ENCODE peak calls at places on chromosome 17, in seven cellular contexts. J is substantia nigra; C is tibial artery; M is fibroblast of lung; O is colonic mucosa; W is mesenchymal stem cell; S is CD8-positive, alpha-beta T cell. G is an unnamed sample.

GRCh38 chr17:50290074-50290702 is 15.9 kb downstream of the TMEM92 start:
- DNase-seq in C (peak), J (no peak), O (peak), M (peak), W (peak), S (no peak), G (no peak)

GRCh38 chr17:44220211-44221071 is 966 bp upstream of the UBTF start:
- DNase-seq in O (peak), S (peak), J (no peak), C (peak), M (peak), W (peak), G (peak)

GRCh38 chr17:17351901-17352781 is 49.0 kb downstream of the NT5M start:
- DNase-seq in W (peak), M (peak), J (no peak), S (no peak), O (no peak), C (no peak), G (peak)

GRCh38 chr17:56624315-56624714 is 30.8 kb downstream of the NOG start:
- DNase-seq in J (no peak), M (no peak), C (no peak), O (no peak), S (no peak), W (peak), G (no peak)

GRCh38 chr17:65013613-65014391 is 42.7 kb downstream of the GNA13 start:
- DNase-seq in O (no peak), C (no peak), J (no peak), M (peak), S (peak), W (peak), G (no peak)

GRCh38 chr17:7885357-7886226 is 3.0 kb upstream of the CHD3 start:
- DNase-seq in W (peak), M (peak), J (no peak), O (peak), C (peak), S (peak), G (no peak)

GRCh38 chr17:49691086-49691676 is 13.3 kb upstream of the SPOP start:
- DNase-seq in C (peak), M (peak), O (no peak), J (no peak), S (no peak), W (peak), G (no peak)

GRCh38 chr17:259341-259976 is 78.0 kb upstream of the DOC2B start:
- DNase-seq in S (no peak), J (no peak), W (no peak), O (peak), M (no peak), C (no peak), G (peak)

GRCh38 chr17:64187093-64187895 is 57.4 kb upstream of the ERN1 start:
- DNase-seq in J (no peak), O (no peak), C (no peak), W (no peak), S (no peak), M (no peak), G (no peak)

GRCh38 chr17:58593121-58593520 is 78.7 kb upstream of the MTMR4 start:
- DNase-seq in S (no peak), M (no peak), O (no peak), W (no peak), J (no peak), C (no peak), G (no peak)

GRCh38 chr17:68257924-68258323 is 10.1 kb downstream of the AMZ2 start:
- DNase-seq in W (no peak), O (no peak), M (no peak), J (no peak), C (no peak), S (no peak), G (no peak)

GRCh38 chr17:62693616-62694415 is 66.3 kb downstream of the MRC2 start:
- DNase-seq in J (no peak), W (no peak), M (peak), O (no peak), S (no peak), C (no peak), G (no peak)

GRCh38 chr17:17091856-17092756 is 49.8 kb downstream of the MPRIP start:
- DNase-seq in C (no peak), S (no peak), W (no peak), J (no peak), O (no peak), M (no peak), G (no peak)

GRCh38 chr17:80191192-80191591 is 21.4 kb downstream of the CARD14 start:
- DNase-seq in M (no peak), O (no peak), J (no peak), C (no peak), W (no peak), S (no peak), G (no peak)

GRCh38 chr17:50905460-50905803 is 39.3 kb upstream of the TOB1 start:
- DNase-seq in M (no peak), W (no peak), S (no peak), J (no peak), C (no peak), O (no peak), G (no peak)

GRCh38 chr17:10932938-10933337 is 95.1 kb upstream of the PIRT start:
- DNase-seq in S (no peak), W (no peak), O (no peak), J (no peak), C (no peak), M (no peak), G (no peak)

GRCh38 chr17:57255182-57255775 is 1.0 kb upstream of the MSI2 start:
- DNase-seq in O (no peak), C (no peak), M (no peak), J (no peak), W (no peak), S (no peak), G (no peak)

GRCh38 chr17:58488428-58488890 is 251 bp upstream of the HSF5 start:
- DNase-seq in W (no peak), J (no peak), O (no peak), M (no peak), S (no peak), C (no peak), G (no peak)

GRCh38 chr17:45756266-45756989 is 27.7 kb upstream of the CRHR1 start:
- DNase-seq in O (no peak), S (no peak), W (no peak), C (no peak), M (no peak), J (no peak), G (no peak)

GRCh38 chr17:48954300-48954755 is 9.7 kb upstream of the SNF8 start:
- DNase-seq in O (peak), C (no peak), M (peak), W (peak), J (no peak), S (no peak), G (no peak)

GRCh38 chr17:55215711-55216110 is 49.0 kb upstream of the HLF start:
- DNase-seq in W (no peak), O (no peak), M (no peak), C (no peak), S (no peak), J (no peak), G (no peak)

GRCh38 chr17:43768382-43768781 is 9.8 kb upstream of the SOST start:
- DNase-seq in C (peak), S (no peak), O (peak), M (no peak), J (no peak), W (no peak), G (no peak)

GRCh38 chr17:51995797-51996403 is 162.6 kb downstream of the CA10 start:
- DNase-seq in W (no peak), C (no peak), M (no peak), J (no peak), S (no peak), O (no peak), G (no peak)

DNA sequence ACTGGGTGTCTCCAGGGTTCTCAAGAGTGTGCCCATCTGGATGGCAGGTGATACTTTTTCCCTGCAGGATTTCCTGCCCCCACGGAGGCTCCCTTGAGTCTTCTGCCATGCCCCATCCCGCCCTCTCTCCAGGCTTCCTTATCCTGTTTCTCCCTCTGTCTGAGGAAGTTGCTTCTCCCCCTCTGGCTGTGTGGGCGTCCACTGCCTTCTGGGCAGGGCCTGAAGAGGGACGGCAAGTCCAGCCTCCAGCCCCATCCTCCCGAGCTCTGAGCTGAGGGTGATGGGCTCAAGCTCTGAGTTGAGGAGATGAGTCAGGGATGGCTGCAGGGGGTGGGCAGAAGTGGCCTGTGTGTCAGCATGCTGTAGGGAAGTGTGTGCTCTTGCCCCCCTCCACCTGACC is 14.2 kb upstream of the RAP1GAP2 start:
- DNase-seq in W (no peak), C (no peak), M (peak), O (no peak), J (no peak), S (no peak), G (no peak)
- H3K27ac ChIP-seq in W (no peak), C (no peak), M (no peak), O (no peak), J (no peak), S (no peak), G (no peak)

DNA sequence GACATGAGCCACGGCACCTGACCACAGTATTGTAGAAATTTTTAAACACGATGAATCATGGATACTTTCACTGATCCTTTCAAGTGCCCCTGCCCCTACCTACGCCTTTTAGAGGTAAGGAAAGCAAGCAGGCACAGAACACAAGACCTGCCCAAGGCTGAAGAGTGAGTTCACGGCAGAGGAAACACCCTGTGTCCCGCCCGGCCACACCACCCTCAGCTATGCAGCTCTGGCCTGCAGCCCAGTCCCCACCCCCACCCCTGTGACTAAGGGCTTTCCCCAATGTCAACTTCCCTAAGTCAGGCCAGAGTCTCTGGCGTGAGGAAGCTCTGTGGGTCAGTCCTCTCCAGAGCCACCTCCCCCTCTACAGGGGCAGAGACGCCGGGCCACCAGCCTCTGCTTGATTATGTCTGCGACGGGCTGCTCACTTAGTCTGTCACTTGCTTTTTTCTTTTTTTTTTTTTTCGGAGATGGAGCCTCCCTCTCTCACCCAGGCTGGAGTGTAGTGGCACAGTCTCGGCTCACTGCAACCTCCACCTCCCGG is 8.4 kb downstream of the SLC16A5 start:
- DNase-seq in C (peak), J (no peak), M (peak), S (no peak), O (peak), W (peak), G (no peak)
- H3K27ac ChIP-seq in C (no peak), J (no peak), M (no peak), S (no peak), O (peak), W (no peak), G (no peak)

GRCh38 chr17:59848778-59849177 is 44.0 kb downstream of the TUBD1 start:
- DNase-seq in J (no peak), W (peak), O (peak), M (peak), S (peak), C (peak), G (no peak)
- H3K27ac ChIP-seq in J (no peak), W (peak), O (peak), M (no peak), S (no peak), C (peak), G (no peak)

GRCh38 chr17:76658387-76658705 is 14.8 kb upstream of the ST6GALNAC1 start:
- DNase-seq in M (no peak), O (no peak), S (no peak), C (no peak), W (no peak), J (no peak), G (no peak)
- H3K27ac ChIP-seq in M (no peak), O (peak), S (no peak), C (no peak), W (no peak), J (no peak), G (no peak)

GRCh38 chr17:47902039-47902744 is 6.2 kb downstream of the SP2 start:
- DNase-seq in M (no peak), O (no peak), J (no peak), C (no peak), S (no peak), W (no peak), G (no peak)

GRCh38 chr17:47905221-47905733 is 9.2 kb downstream of the SP2 start:
- DNase-seq in S (no peak), O (peak), J (peak), W (peak), M (peak), C (peak), G (peak)

GRCh38 chr17:47906443-47906842 is 10.4 kb downstream of the SP2 start:
- DNase-seq in W (no peak), O (no peak), S (no peak), M (no peak), J (no peak), C (no peak), G (no peak)

GRCh38 chr17:47913050-47913449 is 17.0 kb downstream of the SP2 start:
- DNase-seq in J (no peak), O (no peak), S (no peak), C (no peak), M (no peak), W (no peak), G (no peak)

GRCh38 chr17:47907932-47908562 is 12.0 kb downstream of the SP2 start:
- DNase-seq in W (no peak), C (no peak), M (no peak), O (no peak), S (no peak), J (no peak), G (no peak)
- H3K27ac ChIP-seq in W (no peak), C (peak), M (no peak), O (no peak), S (no peak), J (no peak), G (peak)

GRCh38 chr17:79027274-79027924 is 3.4 kb downstream of the C1QTNF1 start:
- DNase-seq in W (no peak), M (no peak), C (peak), O (no peak), J (no peak), S (no peak), G (no peak)

GRCh38 chr17:79029327-79030009 is 5.5 kb downstream of the C1QTNF1 start:
- DNase-seq in O (no peak), C (peak), S (no peak), M (no peak), J (no peak), W (no peak), G (no peak)

GRCh38 chr17:79026345-79027273 is 2.6 kb downstream of the C1QTNF1 start:
- DNase-seq in S (no peak), C (peak), M (peak), J (no peak), O (peak), W (peak), G (no peak)

GRCh38 chr17:79027925-79028491 is 4.0 kb downstream of the C1QTNF1 start:
- DNase-seq in W (no peak), S (no peak), C (peak), J (no peak), O (no peak), M (no peak), G (peak)

GRCh38 chr17:79028496-79029326 is 4.7 kb downstream of the C1QTNF1 start:
- DNase-seq in M (no peak), C (peak), O (no peak), S (no peak), W (no peak), J (no peak), G (peak)
- H3K27ac ChIP-seq in M (no peak), C (peak), O (no peak), S (no peak), W (no peak), J (no peak), G (no peak)

DNA sequence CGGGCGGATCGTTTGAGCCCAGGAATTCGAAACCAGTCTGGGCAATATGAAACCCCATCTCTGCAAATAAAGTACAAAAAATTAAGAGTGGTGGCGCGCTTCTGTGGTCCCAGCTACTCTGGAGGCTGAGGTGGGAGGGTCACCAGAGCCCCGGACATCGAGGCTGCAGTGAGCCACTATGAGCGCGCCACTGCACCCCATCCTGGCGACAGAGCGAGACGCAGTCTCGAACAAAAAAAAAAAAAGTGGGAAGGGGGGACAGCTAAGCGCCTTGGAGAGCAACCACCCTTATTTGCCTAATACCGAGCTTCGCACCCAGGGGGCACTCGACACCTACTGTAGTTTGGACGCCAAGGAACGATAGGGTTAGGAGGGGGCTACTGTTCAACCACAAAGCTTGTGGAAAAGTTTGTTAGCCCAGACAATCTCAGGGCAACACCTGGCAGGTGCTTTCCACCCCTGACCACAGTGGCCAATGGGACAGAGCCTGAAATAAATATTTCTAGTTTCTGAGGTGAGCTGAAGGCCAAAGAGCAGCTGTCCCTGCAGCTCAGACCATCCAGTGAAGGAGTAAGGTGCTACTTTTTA is 847 bp upstream of the PSMC3IP start:
- DNase-seq in J (peak), O (peak), W (peak), C (peak), S (peak), M (peak), G (peak)
- H3K27ac ChIP-seq in J (peak), O (peak), W (peak), C (peak), S (peak), M (peak), G (peak)